ENCODE peak calls at places on chromosomes 2 and 18, in five cellular contexts. One of them, this sample, is unnamed.

GRCh38 chr2:65944213-65944612 is 490.7 kb upstream of the MEIS1 start:
- DNase-seq in CD8-positive, alpha-beta memory T cell: no peak
- DNase-seq in HL-60: no peak
- DNase-seq in ovary: no peak
- DNase-seq in astrocyte of the spinal cord: no peak
- DNase-seq in this sample: no peak

GRCh38 chr2:179344280-179344961 is 79.8 kb upstream of the SESTD1 start:
- DNase-seq in astrocyte of the spinal cord: peak; percentile 49
- DNase-seq in CD8-positive, alpha-beta memory T cell: no peak
- DNase-seq in ovary: no peak
- DNase-seq in HL-60: no peak
- DNase-seq in this sample: no peak

GRCh38 chr18:48656582-48656981 is 117.8 kb downstream of the CTIF start:
- DNase-seq in CD8-positive, alpha-beta memory T cell: no peak
- DNase-seq in astrocyte of the spinal cord: peak; percentile 37
- DNase-seq in ovary: no peak
- DNase-seq in HL-60: no peak
- DNase-seq in this sample: no peak

GRCh38 chr2:208097313-208097712 is 27.0 kb downstream of the CRYGD start:
- DNase-seq in astrocyte of the spinal cord: no peak
- DNase-seq in CD8-positive, alpha-beta memory T cell: no peak
- DNase-seq in ovary: no peak
- DNase-seq in HL-60: no peak
- DNase-seq in this sample: no peak

GRCh38 chr18:47247036-47247832 is 4.2 kb downstream of the SKOR2 start:
- DNase-seq in HL-60: no peak
- DNase-seq in ovary: no peak
- DNase-seq in CD8-positive, alpha-beta memory T cell: no peak
- DNase-seq in astrocyte of the spinal cord: no peak
- DNase-seq in this sample: no peak

GRCh38 chr2:181393472-181393871 is 63.7 kb upstream of the ITGA4 start:
- DNase-seq in CD8-positive, alpha-beta memory T cell: peak; percentile 5
- DNase-seq in ovary: no peak
- DNase-seq in HL-60: peak; percentile 66
- DNase-seq in astrocyte of the spinal cord: peak; percentile 80
- DNase-seq in this sample: no peak

GRCh38 chr18:31990823-31991222 is 27.8 kb upstream of the RNF125 start:
- DNase-seq in HL-60: no peak
- DNase-seq in CD8-positive, alpha-beta memory T cell: no peak
- DNase-seq in ovary: no peak
- DNase-seq in astrocyte of the spinal cord: no peak
- DNase-seq in this sample: no peak

GRCh38 chr2:207337234-207338219 is 171.8 kb upstream of the KLF7 start:
- DNase-seq in CD8-positive, alpha-beta memory T cell: no peak
- DNase-seq in HL-60: no peak
- DNase-seq in astrocyte of the spinal cord: peak; percentile 53
- DNase-seq in ovary: no peak
- DNase-seq in this sample: no peak

GRCh38 chr2:60247471-60247870 is 306.0 kb downstream of the BCL11A start:
- DNase-seq in HL-60: no peak
- DNase-seq in ovary: no peak
- DNase-seq in astrocyte of the spinal cord: no peak
- DNase-seq in CD8-positive, alpha-beta memory T cell: no peak
- DNase-seq in this sample: no peak

GRCh38 chr2:23862716-23863426 is 64.1 kb downstream of the ATAD2B start:
- DNase-seq in HL-60: no peak
- DNase-seq in CD8-positive, alpha-beta memory T cell: no peak
- DNase-seq in astrocyte of the spinal cord: no peak
- DNase-seq in ovary: no peak
- DNase-seq in this sample: no peak

GRCh38 chr2:97745474-97746172 is 32.2 kb downstream of the ZAP70 start:
- DNase-seq in CD8-positive, alpha-beta memory T cell: no peak
- DNase-seq in ovary: no peak
- DNase-seq in HL-60: no peak
- DNase-seq in astrocyte of the spinal cord: no peak
- DNase-seq in this sample: no peak

GRCh38 chr2:150090031-150090430 is 397.4 kb downstream of the RND3 start:
- DNase-seq in CD8-positive, alpha-beta memory T cell: no peak
- DNase-seq in astrocyte of the spinal cord: no peak
- DNase-seq in HL-60: no peak
- DNase-seq in ovary: no peak
- DNase-seq in this sample: no peak

GRCh38 chr2:150088538-150088937 is 398.9 kb downstream of the RND3 start:
- DNase-seq in HL-60: no peak
- DNase-seq in CD8-positive, alpha-beta memory T cell: no peak
- DNase-seq in astrocyte of the spinal cord: no peak
- DNase-seq in ovary: no peak
- DNase-seq in this sample: no peak

GRCh38 chr2:150097402-150097801 is 390.1 kb downstream of the RND3 start:
- DNase-seq in astrocyte of the spinal cord: no peak
- DNase-seq in CD8-positive, alpha-beta memory T cell: no peak
- DNase-seq in ovary: no peak
- DNase-seq in HL-60: no peak
- DNase-seq in this sample: no peak

GRCh38 chr2:150095361-150095760 is 392.1 kb downstream of the RND3 start:
- DNase-seq in astrocyte of the spinal cord: no peak
- DNase-seq in CD8-positive, alpha-beta memory T cell: no peak
- DNase-seq in ovary: no peak
- DNase-seq in HL-60: no peak
- DNase-seq in this sample: no peak

DNA sequence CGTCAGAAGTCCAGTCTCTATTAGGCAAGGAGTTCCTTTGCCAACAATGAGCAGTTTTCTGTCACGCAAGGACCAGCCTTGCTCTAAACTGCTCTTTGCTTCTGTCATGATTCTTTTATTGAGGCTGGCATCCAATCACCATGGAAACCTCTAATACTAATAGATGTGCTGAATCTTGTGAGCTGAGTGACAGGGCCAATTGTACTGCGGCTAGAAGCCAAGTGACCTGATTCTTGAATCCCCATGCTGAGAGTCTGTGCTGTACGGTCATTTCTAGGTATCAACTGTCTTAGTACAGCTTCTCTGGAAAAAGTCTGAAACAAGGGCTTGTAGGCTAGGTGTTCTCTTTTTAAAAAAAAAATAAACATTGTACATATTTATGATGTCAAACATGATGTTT is 395.6 kb downstream of the RND3 start:
- DNase-seq in astrocyte of the spinal cord: no peak
- DNase-seq in HL-60: no peak
- DNase-seq in CD8-positive, alpha-beta memory T cell: no peak
- DNase-seq in ovary: no peak
- DNase-seq in this sample: no peak
- H3K4me3 ChIP-seq in astrocyte of the spinal cord: no peak overlapping the region
- H3K4me3 ChIP-seq in HL-60: no peak overlapping the region
- H3K4me3 ChIP-seq in CD8-positive, alpha-beta memory T cell: no peak overlapping the region
- H3K4me3 ChIP-seq in ovary: no peak overlapping the region
- H3K4me3 ChIP-seq in this sample: no peak overlapping the region

GRCh38 chr2:240451108-240451611 is 15.7 kb downstream of the GPC1 start:
- DNase-seq in CD8-positive, alpha-beta memory T cell: no peak
- DNase-seq in astrocyte of the spinal cord: no peak
- DNase-seq in ovary: peak; percentile 39
- DNase-seq in HL-60: no peak
- DNase-seq in this sample: no peak
- H3K4me3 ChIP-seq in CD8-positive, alpha-beta memory T cell: no peak overlapping the region
- H3K4me3 ChIP-seq in astrocyte of the spinal cord: no peak overlapping the region
- H3K4me3 ChIP-seq in ovary: no peak overlapping the region
- H3K4me3 ChIP-seq in HL-60: no peak overlapping the region
- H3K4me3 ChIP-seq in this sample: no peak overlapping the region

DNA sequence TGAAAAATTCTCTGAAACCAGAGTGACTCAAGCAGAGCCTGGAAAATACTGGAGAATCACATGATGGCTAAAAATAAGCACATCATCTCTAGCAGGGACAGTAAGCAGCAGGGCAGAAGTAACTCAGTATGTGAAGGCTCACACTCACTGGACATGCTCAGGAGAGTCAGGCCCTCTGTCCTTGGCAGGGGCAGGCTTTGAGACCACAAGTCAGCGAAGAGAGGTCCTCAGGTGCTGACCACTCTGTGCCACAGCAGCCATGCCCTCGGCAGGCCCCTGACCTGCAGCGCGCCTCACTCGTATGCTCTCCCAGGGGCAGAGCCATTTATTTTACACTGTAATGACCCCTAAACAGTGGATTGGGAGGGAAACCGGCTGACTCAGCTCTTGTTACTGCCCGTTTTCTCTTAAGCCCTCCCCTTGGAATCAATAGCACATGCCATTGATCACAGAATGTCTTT is 76.8 kb downstream of the MAPRE2 start:
- DNase-seq in ovary: no peak
- DNase-seq in astrocyte of the spinal cord: peak; percentile 54
- DNase-seq in HL-60: no peak
- DNase-seq in CD8-positive, alpha-beta memory T cell: no peak
- DNase-seq in this sample: no peak
- H3K4me3 ChIP-seq in ovary: no peak overlapping the region
- H3K4me3 ChIP-seq in astrocyte of the spinal cord: no peak overlapping the region
- H3K4me3 ChIP-seq in HL-60: no peak overlapping the region
- H3K4me3 ChIP-seq in CD8-positive, alpha-beta memory T cell: no peak overlapping the region
- H3K4me3 ChIP-seq in this sample: peak overlapping the region; percentile 35

GRCh38 chr2:130339885-130340745 is 2.6 kb upstream of the IMP4 start:
- DNase-seq in astrocyte of the spinal cord: no peak
- DNase-seq in HL-60: peak; percentile 66
- DNase-seq in ovary: no peak
- DNase-seq in CD8-positive, alpha-beta memory T cell: no peak
- DNase-seq in this sample: no peak
- H3K4me3 ChIP-seq in astrocyte of the spinal cord: no peak overlapping the region
- H3K4me3 ChIP-seq in HL-60: no peak overlapping the region
- H3K4me3 ChIP-seq in ovary: no peak overlapping the region
- H3K4me3 ChIP-seq in CD8-positive, alpha-beta memory T cell: no peak overlapping the region
- H3K4me3 ChIP-seq in this sample: no peak overlapping the region

GRCh38 chr2:54573532-54573915 is 117.4 kb downstream of the SPTBN1 start:
- DNase-seq in astrocyte of the spinal cord: no peak
- DNase-seq in CD8-positive, alpha-beta memory T cell: no peak
- DNase-seq in HL-60: no peak
- DNase-seq in ovary: no peak
- DNase-seq in this sample: no peak
- H3K4me3 ChIP-seq in astrocyte of the spinal cord: no peak overlapping the region
- H3K4me3 ChIP-seq in CD8-positive, alpha-beta memory T cell: peak overlapping the region; percentile 72
- H3K4me3 ChIP-seq in HL-60: no peak overlapping the region
- H3K4me3 ChIP-seq in ovary: no peak overlapping the region
- H3K4me3 ChIP-seq in this sample: peak overlapping the region; percentile 38

GRCh38 chr2:233424028-233424951 is 70.0 kb downstream of the DGKD start:
- DNase-seq in astrocyte of the spinal cord: no peak
- DNase-seq in ovary: no peak
- DNase-seq in CD8-positive, alpha-beta memory T cell: no peak
- DNase-seq in HL-60: no peak
- DNase-seq in this sample: peak; percentile 77

GRCh38 chr2:233421091-233421816 is 67.0 kb downstream of the DGKD start:
- DNase-seq in astrocyte of the spinal cord: no peak
- DNase-seq in CD8-positive, alpha-beta memory T cell: no peak
- DNase-seq in HL-60: no peak
- DNase-seq in ovary: no peak
- DNase-seq in this sample: no peak

GRCh38 chr2:233423436-233423860 is 69.2 kb downstream of the DGKD start:
- DNase-seq in astrocyte of the spinal cord: no peak
- DNase-seq in ovary: no peak
- DNase-seq in CD8-positive, alpha-beta memory T cell: peak; percentile 49
- DNase-seq in HL-60: no peak
- DNase-seq in this sample: no peak

GRCh38 chr2:233422050-233422639 is 67.9 kb downstream of the DGKD start:
- DNase-seq in astrocyte of the spinal cord: no peak
- DNase-seq in ovary: no peak
- DNase-seq in CD8-positive, alpha-beta memory T cell: peak; percentile 75
- DNase-seq in HL-60: no peak
- DNase-seq in this sample: peak; percentile 59

DNA sequence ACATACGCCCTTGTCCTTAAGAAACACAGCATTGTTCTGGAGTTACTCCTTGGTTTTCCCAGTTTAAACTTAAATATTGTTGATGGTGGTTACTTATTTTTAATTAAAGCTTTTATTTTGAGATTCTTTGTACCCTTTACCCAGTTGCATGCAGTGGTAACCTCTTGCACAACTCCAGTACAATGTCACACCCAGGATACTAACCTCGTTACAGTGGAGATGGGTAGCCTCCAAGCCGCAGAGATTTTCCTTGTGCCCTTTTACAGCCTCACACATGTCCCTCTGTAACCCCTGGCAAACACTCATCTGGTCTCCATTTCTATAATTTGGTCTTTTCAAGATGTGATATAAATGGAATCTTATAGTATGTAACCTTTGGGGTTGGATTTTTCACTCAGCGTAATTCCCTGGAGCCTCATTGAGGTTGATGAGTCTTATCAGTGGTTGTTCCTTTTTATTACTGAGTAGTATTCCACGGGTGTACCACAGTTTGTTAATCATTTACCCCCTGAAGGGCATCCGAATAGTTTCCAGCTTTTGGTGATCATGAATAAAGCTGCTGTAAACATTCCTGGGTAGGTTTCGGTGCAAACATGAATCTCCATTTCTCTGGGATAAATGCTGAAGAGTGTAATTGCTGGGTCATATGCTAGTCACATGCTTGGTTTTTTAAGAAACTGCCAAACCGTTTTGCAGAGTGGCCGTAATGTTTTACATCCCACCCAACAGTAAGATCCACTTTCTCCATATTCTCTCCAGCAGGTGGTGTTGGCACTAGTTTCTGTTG is 68.5 kb downstream of the DGKD start:
- DNase-seq in HL-60: no peak
- DNase-seq in ovary: no peak
- DNase-seq in CD8-positive, alpha-beta memory T cell: no peak
- DNase-seq in astrocyte of the spinal cord: no peak
- DNase-seq in this sample: no peak
- H3K4me3 ChIP-seq in HL-60: no peak overlapping the region
- H3K4me3 ChIP-seq in ovary: no peak overlapping the region
- H3K4me3 ChIP-seq in CD8-positive, alpha-beta memory T cell: peak overlapping the region; percentile 26
- H3K4me3 ChIP-seq in astrocyte of the spinal cord: no peak overlapping the region
- H3K4me3 ChIP-seq in this sample: no peak overlapping the region

DNA sequence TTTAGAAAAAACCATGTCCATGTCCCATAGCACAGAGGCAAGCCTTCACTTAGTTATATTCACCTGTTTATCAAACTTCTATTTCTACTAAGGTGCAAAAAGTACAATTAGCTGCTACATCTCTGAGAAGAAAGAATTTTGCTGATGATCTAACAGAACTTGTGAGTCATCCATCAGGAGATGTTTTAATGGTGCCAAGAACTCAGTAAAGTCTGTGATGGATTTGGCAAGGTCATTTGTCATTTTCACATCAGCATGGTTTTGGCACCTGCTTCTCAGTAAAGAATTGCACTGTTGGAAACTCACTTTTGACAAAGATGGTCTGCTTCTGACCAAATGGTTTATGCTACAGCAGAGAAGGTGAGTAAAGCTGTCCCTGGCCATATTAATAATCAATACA is 195.7 kb upstream of the TMEFF2 start:
- DNase-seq in HL-60: no peak
- DNase-seq in astrocyte of the spinal cord: no peak
- DNase-seq in ovary: no peak
- DNase-seq in CD8-positive, alpha-beta memory T cell: no peak
- DNase-seq in this sample: no peak
- H3K4me3 ChIP-seq in HL-60: no peak overlapping the region
- H3K4me3 ChIP-seq in astrocyte of the spinal cord: no peak overlapping the region
- H3K4me3 ChIP-seq in ovary: no peak overlapping the region
- H3K4me3 ChIP-seq in CD8-positive, alpha-beta memory T cell: no peak overlapping the region
- H3K4me3 ChIP-seq in this sample: no peak overlapping the region

This sample was measured in coronary artery.